ENCODE peak calls at places on chromosomes 7 and 10, in seven cellular contexts. One of them, this sample, is unnamed. For H3K4me1 and H3K27me3, the result is how much of the 10 kb centered on the place peaks cover.

GRCh38 chr7:105213619-105214018 is 175.1 kb downstream of the SRPK2 start:
- DNase-seq in HAP-1: no peak
- DNase-seq in esophagus squamous epithelium: no peak
- DNase-seq in neural progenitor cell: no peak
- DNase-seq in CD4-positive, CD25-positive, alpha-beta regulatory T cell: no peak
- DNase-seq in effector memory CD4-positive, alpha-beta T cell: no peak
- DNase-seq in cardiac muscle cell: no peak
- DNase-seq in this sample: no peak

GRCh38 chr10:34618611-34619010 is 196.5 kb downstream of the PARD3 start:
- DNase-seq in HAP-1: no peak
- DNase-seq in esophagus squamous epithelium: no peak
- DNase-seq in neural progenitor cell: no peak
- DNase-seq in CD4-positive, CD25-positive, alpha-beta regulatory T cell: no peak
- DNase-seq in effector memory CD4-positive, alpha-beta T cell: no peak
- DNase-seq in cardiac muscle cell: no peak
- DNase-seq in this sample: no peak

GRCh38 chr10:52903397-52903938 is 130.9 kb upstream of the MBL2 start:
- DNase-seq in HAP-1: peak
- DNase-seq in esophagus squamous epithelium: no peak
- DNase-seq in neural progenitor cell: peak
- DNase-seq in CD4-positive, CD25-positive, alpha-beta regulatory T cell: no peak
- DNase-seq in effector memory CD4-positive, alpha-beta T cell: no peak
- DNase-seq in cardiac muscle cell: no peak
- DNase-seq in this sample: no peak

GRCh38 chr10:61896854-61897661 is 4.4 kb upstream of the ARID5B start:
- DNase-seq in HAP-1: peak
- DNase-seq in esophagus squamous epithelium: no peak
- DNase-seq in neural progenitor cell: peak
- DNase-seq in CD4-positive, CD25-positive, alpha-beta regulatory T cell: peak
- DNase-seq in effector memory CD4-positive, alpha-beta T cell: peak
- DNase-seq in cardiac muscle cell: peak
- DNase-seq in this sample: peak

GRCh38 chr10:93947524-93947923 is 46.2 kb upstream of the PLCE1 start:
- DNase-seq in HAP-1: no peak
- DNase-seq in esophagus squamous epithelium: no peak
- DNase-seq in neural progenitor cell: no peak
- DNase-seq in CD4-positive, CD25-positive, alpha-beta regulatory T cell: no peak
- DNase-seq in effector memory CD4-positive, alpha-beta T cell: no peak
- DNase-seq in cardiac muscle cell: no peak
- DNase-seq in this sample: no peak

GRCh38 chr10:109934958-109935793 is 11.9 kb upstream of the XPNPEP1 start:
- DNase-seq in HAP-1: peak
- DNase-seq in esophagus squamous epithelium: no peak
- DNase-seq in neural progenitor cell: peak
- DNase-seq in CD4-positive, CD25-positive, alpha-beta regulatory T cell: no peak
- DNase-seq in effector memory CD4-positive, alpha-beta T cell: no peak
- DNase-seq in cardiac muscle cell: peak
- DNase-seq in this sample: no peak

GRCh38 chr10:121478590-121478989 is 119.7 kb downstream of the FGFR2 start:
- DNase-seq in HAP-1: no peak
- DNase-seq in esophagus squamous epithelium: no peak
- DNase-seq in neural progenitor cell: no peak
- DNase-seq in CD4-positive, CD25-positive, alpha-beta regulatory T cell: no peak
- DNase-seq in effector memory CD4-positive, alpha-beta T cell: no peak
- DNase-seq in cardiac muscle cell: no peak
- DNase-seq in this sample: no peak

GRCh38 chr7:105838273-105839141 is 37.9 kb downstream of the ATXN7L1 start:
- DNase-seq in HAP-1: peak
- DNase-seq in esophagus squamous epithelium: no peak
- DNase-seq in neural progenitor cell: no peak
- DNase-seq in CD4-positive, CD25-positive, alpha-beta regulatory T cell: no peak
- DNase-seq in effector memory CD4-positive, alpha-beta T cell: no peak
- DNase-seq in cardiac muscle cell: peak
- DNase-seq in this sample: peak

GRCh38 chr7:108396094-108396493 is 60.1 kb downstream of the NRCAM start:
- DNase-seq in HAP-1: no peak
- DNase-seq in esophagus squamous epithelium: no peak
- DNase-seq in neural progenitor cell: no peak
- DNase-seq in CD4-positive, CD25-positive, alpha-beta regulatory T cell: no peak
- DNase-seq in effector memory CD4-positive, alpha-beta T cell: no peak
- DNase-seq in cardiac muscle cell: no peak
- DNase-seq in this sample: no peak

GRCh38 chr10:34249634-34250033 is 565.5 kb downstream of the PARD3 start:
- DNase-seq in HAP-1: peak
- DNase-seq in esophagus squamous epithelium: no peak
- DNase-seq in neural progenitor cell: peak
- DNase-seq in CD4-positive, CD25-positive, alpha-beta regulatory T cell: no peak
- DNase-seq in effector memory CD4-positive, alpha-beta T cell: no peak
- DNase-seq in cardiac muscle cell: no peak
- DNase-seq in this sample: no peak

GRCh38 chr10:101224910-101225823 is 4.1 kb downstream of the LBX1 start:
- DNase-seq in HAP-1: peak
- DNase-seq in esophagus squamous epithelium: no peak
- DNase-seq in neural progenitor cell: peak
- DNase-seq in CD4-positive, CD25-positive, alpha-beta regulatory T cell: no peak
- DNase-seq in effector memory CD4-positive, alpha-beta T cell: no peak
- DNase-seq in cardiac muscle cell: no peak
- DNase-seq in this sample: no peak

GRCh38 chr10:44046605-44047004 is 338.3 kb downstream of the CXCL12 start:
- DNase-seq in HAP-1: no peak
- DNase-seq in esophagus squamous epithelium: no peak
- DNase-seq in neural progenitor cell: peak
- DNase-seq in CD4-positive, CD25-positive, alpha-beta regulatory T cell: no peak
- DNase-seq in effector memory CD4-positive, alpha-beta T cell: no peak
- DNase-seq in cardiac muscle cell: no peak
- DNase-seq in this sample: no peak

GRCh38 chr7:36154255-36155212 is 1.5 kb downstream of the EEPD1 start:
- DNase-seq in HAP-1: no peak
- DNase-seq in esophagus squamous epithelium: no peak
- DNase-seq in neural progenitor cell: no peak
- DNase-seq in CD4-positive, CD25-positive, alpha-beta regulatory T cell: no peak
- DNase-seq in effector memory CD4-positive, alpha-beta T cell: no peak
- DNase-seq in cardiac muscle cell: no peak
- DNase-seq in this sample: peak
- H3K4me1 ChIP-seq in HAP-1: under half
- H3K4me1 ChIP-seq in esophagus squamous epithelium: half or more
- H3K4me1 ChIP-seq in neural progenitor cell: under half
- H3K4me1 ChIP-seq in CD4-positive, CD25-positive, alpha-beta regulatory T cell: under half
- H3K4me1 ChIP-seq in effector memory CD4-positive, alpha-beta T cell: under half
- H3K4me1 ChIP-seq in cardiac muscle cell: under half
- H3K4me1 ChIP-seq in this sample: half or more

GRCh38 chr7:35253182-35253679 is 669 bp downstream of the TBX20 start:
- DNase-seq in HAP-1: peak
- DNase-seq in esophagus squamous epithelium: no peak
- DNase-seq in neural progenitor cell: peak
- DNase-seq in CD4-positive, CD25-positive, alpha-beta regulatory T cell: no peak
- DNase-seq in effector memory CD4-positive, alpha-beta T cell: no peak
- DNase-seq in cardiac muscle cell: no peak
- DNase-seq in this sample: no peak

GRCh38 chr7:35255417-35255798 is 1.5 kb upstream of the TBX20 start:
- DNase-seq in HAP-1: no peak
- DNase-seq in esophagus squamous epithelium: no peak
- DNase-seq in neural progenitor cell: peak
- DNase-seq in CD4-positive, CD25-positive, alpha-beta regulatory T cell: no peak
- DNase-seq in effector memory CD4-positive, alpha-beta T cell: no peak
- DNase-seq in cardiac muscle cell: no peak
- DNase-seq in this sample: no peak

GRCh38 chr7:35253680-35254495 is at the start of gene TBX20:
- DNase-seq in HAP-1: peak
- DNase-seq in esophagus squamous epithelium: no peak
- DNase-seq in neural progenitor cell: peak
- DNase-seq in CD4-positive, CD25-positive, alpha-beta regulatory T cell: peak
- DNase-seq in effector memory CD4-positive, alpha-beta T cell: no peak
- DNase-seq in cardiac muscle cell: peak
- DNase-seq in this sample: peak

GRCh38 chr7:35255909-35256876 is 2.3 kb upstream of the TBX20 start:
- DNase-seq in HAP-1: no peak
- DNase-seq in esophagus squamous epithelium: no peak
- DNase-seq in neural progenitor cell: no peak
- DNase-seq in CD4-positive, CD25-positive, alpha-beta regulatory T cell: no peak
- DNase-seq in effector memory CD4-positive, alpha-beta T cell: no peak
- DNase-seq in cardiac muscle cell: peak
- DNase-seq in this sample: no peak

GRCh38 chr7:35254496-35255416 is 856 bp upstream of the TBX20 start:
- DNase-seq in HAP-1: no peak
- DNase-seq in esophagus squamous epithelium: no peak
- DNase-seq in neural progenitor cell: peak
- DNase-seq in CD4-positive, CD25-positive, alpha-beta regulatory T cell: no peak
- DNase-seq in effector memory CD4-positive, alpha-beta T cell: no peak
- DNase-seq in cardiac muscle cell: peak
- DNase-seq in this sample: no peak
- H3K27me3 ChIP-seq in HAP-1: under half
- H3K27me3 ChIP-seq in esophagus squamous epithelium: half or more
- H3K27me3 ChIP-seq in neural progenitor cell: half or more
- H3K27me3 ChIP-seq in CD4-positive, CD25-positive, alpha-beta regulatory T cell: half or more
- H3K27me3 ChIP-seq in effector memory CD4-positive, alpha-beta T cell: half or more
- H3K27me3 ChIP-seq in cardiac muscle cell: under half
- H3K27me3 ChIP-seq in this sample: half or more

GRCh38 chr10:131198843-131199242 is 112.7 kb downstream of the TCERG1L start:
- DNase-seq in HAP-1: no peak
- DNase-seq in esophagus squamous epithelium: no peak
- DNase-seq in neural progenitor cell: no peak
- DNase-seq in CD4-positive, CD25-positive, alpha-beta regulatory T cell: no peak
- DNase-seq in effector memory CD4-positive, alpha-beta T cell: no peak
- DNase-seq in cardiac muscle cell: no peak
- DNase-seq in this sample: no peak
- H3K4me1 ChIP-seq in HAP-1: under half
- H3K4me1 ChIP-seq in esophagus squamous epithelium: under half
- H3K4me1 ChIP-seq in neural progenitor cell: under half
- H3K4me1 ChIP-seq in CD4-positive, CD25-positive, alpha-beta regulatory T cell: under half
- H3K4me1 ChIP-seq in effector memory CD4-positive, alpha-beta T cell: under half
- H3K4me1 ChIP-seq in cardiac muscle cell: under half
- H3K4me1 ChIP-seq in this sample: under half

GRCh38 chr10:69573056-69573806 is at the start of gene NEUROG3:
- DNase-seq in HAP-1: peak
- DNase-seq in esophagus squamous epithelium: no peak
- DNase-seq in neural progenitor cell: peak
- DNase-seq in CD4-positive, CD25-positive, alpha-beta regulatory T cell: no peak
- DNase-seq in effector memory CD4-positive, alpha-beta T cell: no peak
- DNase-seq in cardiac muscle cell: no peak
- DNase-seq in this sample: no peak

GRCh38 chr10:69570050-69570816 is 3.0 kb downstream of the NEUROG3 start:
- DNase-seq in HAP-1: no peak
- DNase-seq in esophagus squamous epithelium: no peak
- DNase-seq in neural progenitor cell: no peak
- DNase-seq in CD4-positive, CD25-positive, alpha-beta regulatory T cell: no peak
- DNase-seq in effector memory CD4-positive, alpha-beta T cell: no peak
- DNase-seq in cardiac muscle cell: no peak
- DNase-seq in this sample: no peak

GRCh38 chr10:69569144-69569934 is 3.9 kb downstream of the NEUROG3 start:
- DNase-seq in HAP-1: no peak
- DNase-seq in esophagus squamous epithelium: no peak
- DNase-seq in neural progenitor cell: peak
- DNase-seq in CD4-positive, CD25-positive, alpha-beta regulatory T cell: no peak
- DNase-seq in effector memory CD4-positive, alpha-beta T cell: no peak
- DNase-seq in cardiac muscle cell: no peak
- DNase-seq in this sample: no peak

GRCh38 chr10:69572159-69573055 is 815 bp downstream of the NEUROG3 start:
- DNase-seq in HAP-1: no peak
- DNase-seq in esophagus squamous epithelium: no peak
- DNase-seq in neural progenitor cell: peak
- DNase-seq in CD4-positive, CD25-positive, alpha-beta regulatory T cell: no peak
- DNase-seq in effector memory CD4-positive, alpha-beta T cell: no peak
- DNase-seq in cardiac muscle cell: peak
- DNase-seq in this sample: peak

GRCh38 chr10:69571618-69572158 is 1.5 kb downstream of the NEUROG3 start:
- DNase-seq in HAP-1: no peak
- DNase-seq in esophagus squamous epithelium: no peak
- DNase-seq in neural progenitor cell: peak
- DNase-seq in CD4-positive, CD25-positive, alpha-beta regulatory T cell: no peak
- DNase-seq in effector memory CD4-positive, alpha-beta T cell: no peak
- DNase-seq in cardiac muscle cell: no peak
- DNase-seq in this sample: no peak
- H3K27me3 ChIP-seq in HAP-1: under half
- H3K27me3 ChIP-seq in esophagus squamous epithelium: half or more
- H3K27me3 ChIP-seq in neural progenitor cell: half or more
- H3K27me3 ChIP-seq in CD4-positive, CD25-positive, alpha-beta regulatory T cell: under half
- H3K27me3 ChIP-seq in effector memory CD4-positive, alpha-beta T cell: half or more
- H3K27me3 ChIP-seq in cardiac muscle cell: half or more
- H3K27me3 ChIP-seq in this sample: half or more

GRCh38 chr10:42454313-42454712 is 184.1 kb downstream of the ZNF33B start:
- DNase-seq in HAP-1: no peak
- DNase-seq in esophagus squamous epithelium: no peak
- DNase-seq in neural progenitor cell: no peak
- DNase-seq in CD4-positive, CD25-positive, alpha-beta regulatory T cell: no peak
- DNase-seq in effector memory CD4-positive, alpha-beta T cell: no peak
- DNase-seq in cardiac muscle cell: no peak
- DNase-seq in this sample: no peak
- H3K4me1 ChIP-seq in HAP-1: under half
- H3K4me1 ChIP-seq in esophagus squamous epithelium: under half
- H3K4me1 ChIP-seq in neural progenitor cell: under half
- H3K4me1 ChIP-seq in CD4-positive, CD25-positive, alpha-beta regulatory T cell: under half
- H3K4me1 ChIP-seq in effector memory CD4-positive, alpha-beta T cell: under half
- H3K4me1 ChIP-seq in cardiac muscle cell: under half
- H3K4me1 ChIP-seq in this sample: under half

DNA sequence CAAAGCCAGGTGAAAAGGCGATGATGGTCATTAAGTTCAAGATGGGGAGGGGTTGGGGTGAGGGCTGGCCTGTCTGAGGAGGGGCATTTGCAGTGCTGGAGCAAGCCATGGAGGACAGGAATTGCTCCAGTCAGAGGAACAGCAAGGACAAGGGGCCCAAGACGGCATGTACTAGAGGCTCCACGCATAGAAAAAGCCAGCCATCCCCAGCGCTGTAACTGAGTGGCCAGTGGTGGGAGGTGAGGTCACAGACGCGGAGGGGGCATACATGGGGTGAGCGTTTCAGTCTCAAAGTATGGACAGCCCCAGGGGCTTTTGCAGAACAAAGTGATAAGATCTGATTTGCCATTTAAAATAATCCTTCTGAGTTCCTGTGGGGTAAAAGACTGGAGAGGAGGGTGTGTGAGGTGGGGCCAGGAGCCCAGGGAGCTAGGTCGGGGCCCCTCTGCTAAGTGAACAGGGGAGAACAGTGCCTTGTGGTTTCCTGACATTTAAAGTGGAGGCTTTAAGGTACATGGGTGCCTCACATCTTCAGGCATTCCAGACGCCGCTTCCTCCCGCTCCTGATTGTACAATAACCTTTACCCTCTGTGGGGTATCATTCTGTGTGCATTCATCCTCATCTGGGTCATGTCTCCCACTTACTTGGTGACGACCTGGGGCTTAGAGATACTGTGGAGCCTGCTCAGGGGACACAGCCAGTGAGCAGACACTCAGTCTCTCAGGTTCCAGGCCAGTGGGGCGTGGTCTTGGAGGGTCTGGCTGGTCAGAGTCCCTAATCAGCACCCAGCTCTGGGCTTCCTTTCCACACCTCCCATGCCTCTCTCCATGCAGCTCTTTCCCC is 105.6 kb upstream of the GPR26 start:
- DNase-seq in HAP-1: no peak
- DNase-seq in esophagus squamous epithelium: no peak
- DNase-seq in neural progenitor cell: no peak
- DNase-seq in CD4-positive, CD25-positive, alpha-beta regulatory T cell: no peak
- DNase-seq in effector memory CD4-positive, alpha-beta T cell: no peak
- DNase-seq in cardiac muscle cell: no peak
- DNase-seq in this sample: no peak
- H3K27me3 ChIP-seq in HAP-1: under half
- H3K27me3 ChIP-seq in esophagus squamous epithelium: half or more
- H3K27me3 ChIP-seq in neural progenitor cell: under half
- H3K27me3 ChIP-seq in CD4-positive, CD25-positive, alpha-beta regulatory T cell: under half
- H3K27me3 ChIP-seq in effector memory CD4-positive, alpha-beta T cell: under half
- H3K27me3 ChIP-seq in cardiac muscle cell: under half
- H3K27me3 ChIP-seq in this sample: under half

This sample was measured in lower lobe of right lung.